ENCODE peak calls at places on chromosomes 4 and X, in six cellular contexts. Z, E, L, F, X and U are unnamed samples.

GRCh38 chr4:30714408-30715031 is 5.6 kb upstream of the PCDH7 start:
- DNase-seq in Z (no peak), F (peak), X (no peak), L (peak), E (peak), U (peak)

GRCh38 chr4:76703123-76703490 is 194.8 kb downstream of the SOWAHB start:
- DNase-seq in Z (no peak), L (no peak), F (no peak), E (no peak), X (no peak), U (no peak)

GRCh38 chr4:40377462-40378385 is 42.6 kb downstream of the CHRNA9 start:
- DNase-seq in X (no peak), F (no peak), Z (no peak), L (no peak), E (no peak), U (peak)

GRCh38 chrX:44874481-44875184 is 1.6 kb downstream of the KDM6A start:
- DNase-seq in E (peak), L (no peak), F (peak), Z (no peak), X (no peak), U (no peak)

GRCh38 chr4:163681208-163681821 is 186.8 kb downstream of the TMA16 start:
- DNase-seq in E (peak), F (peak), X (no peak), L (peak), Z (no peak), U (peak)

GRCh38 chr4:143411527-143412480 is 75.1 kb downstream of the GAB1 start:
- DNase-seq in Z (no peak), L (no peak), X (no peak), F (no peak), E (no peak), U (no peak)

GRCh38 chr4:1543976-1544375 is 137.7 kb upstream of the NKX1-1 start:
- DNase-seq in E (no peak), X (no peak), L (no peak), Z (no peak), F (no peak), U (no peak)

GRCh38 chr4:188657365-188657764 is 518.1 kb downstream of the TRIML1 start:
- DNase-seq in F (no peak), X (no peak), Z (no peak), L (no peak), E (no peak), U (no peak)

GRCh38 chr4:41661447-41662076 is 87.0 kb downstream of the PHOX2B start:
- DNase-seq in L (peak), F (peak), Z (no peak), E (peak), X (no peak), U (peak)

GRCh38 chrX:45745479-45745878 is 544.8 kb upstream of the DIPK2B start:
- DNase-seq in Z (no peak), L (no peak), X (no peak), F (no peak), E (no peak), U (no peak)

GRCh38 chrX:134013092-134013497 is 27.7 kb upstream of the GPC3 start:
- DNase-seq in F (no peak), E (no peak), X (no peak), Z (no peak), L (no peak), U (no peak)

GRCh38 chrX:20720954-20721626 is 454.4 kb upstream of the RPS6KA3 start:
- DNase-seq in L (no peak), Z (no peak), F (no peak), X (no peak), E (no peak), U (no peak)

GRCh38 chrX:56798866-56799864 is 70.1 kb downstream of the NBDY start:
- DNase-seq in X (no peak), Z (no peak), L (peak), E (no peak), F (peak), U (no peak)

GRCh38 chr4:83252782-83253405 is 31.7 kb downstream of the COQ2 start:
- DNase-seq in L (peak), E (peak), F (peak), Z (no peak), X (peak), U (peak)

GRCh38 chr4:110619401-110620247 is 3.3 kb downstream of the PITX2 start:
- DNase-seq in X (no peak), L (no peak), F (no peak), E (no peak), Z (no peak), U (no peak)

GRCh38 chrX:115592997-115593734 is 32.2 kb downstream of the PLS3 start:
- DNase-seq in L (no peak), E (no peak), Z (no peak), F (no peak), X (no peak), U (no peak)

GRCh38 chrX:113594504-113594903 is 753.9 kb upstream of the AMOT start:
- DNase-seq in Z (no peak), F (no peak), X (no peak), L (no peak), E (no peak), U (no peak)

GRCh38 chr4:102174800-102175199 is 170.5 kb downstream of the SLC39A8 start:
- DNase-seq in F (no peak), Z (no peak), E (no peak), L (no peak), X (no peak), U (no peak)

GRCh38 chr4:41731569-41731968 is 17.0 kb downstream of the PHOX2B start:
- DNase-seq in L (no peak), X (no peak), E (no peak), F (no peak), Z (no peak), U (no peak)

GRCh38 chr4:81631958-81632439 is 160.3 kb upstream of the RASGEF1B start:
- DNase-seq in L (peak), X (no peak), Z (no peak), E (no peak), F (no peak), U (peak)

GRCh38 chrX:4706961-4707360 is 993.5 kb upstream of the PRKX start:
- DNase-seq in F (no peak), E (no peak), L (no peak), X (no peak), Z (no peak), U (no peak)

GRCh38 chrX:4710618-4711433 is 997.4 kb upstream of the PRKX start:
- DNase-seq in X (no peak), F (no peak), Z (peak), L (peak), E (peak), U (peak)

GRCh38 chrX:4708970-4709760 is 995.7 kb upstream of the PRKX start:
- DNase-seq in X (no peak), E (no peak), Z (no peak), F (no peak), L (no peak), U (no peak)
- TF ChIP-seq GABPA in X (no peak), E (no peak), Z (no peak), F (no peak), L (no peak), U (no peak)

DNA sequence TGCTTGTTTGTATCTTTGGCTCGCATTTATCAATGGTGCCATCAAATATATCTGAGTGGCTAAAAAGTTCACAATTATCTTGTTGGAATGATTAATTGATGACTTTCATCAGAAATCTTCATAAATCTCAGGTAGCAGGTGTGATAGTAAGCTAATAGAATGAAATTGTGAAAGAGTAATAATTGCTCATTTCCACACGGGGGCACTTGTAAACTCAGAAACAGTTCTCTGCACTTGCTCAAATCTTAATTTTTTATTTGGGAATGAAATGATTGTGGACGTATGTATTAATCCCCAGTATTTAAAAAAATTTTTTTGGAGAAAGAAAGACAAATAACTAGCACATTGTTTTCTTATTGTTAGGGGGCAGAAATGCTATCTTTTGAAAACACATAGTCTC is 132.8 kb downstream of the DTHD1 start:
- DNase-seq in L (no peak), E (no peak), F (no peak), Z (no peak), X (no peak), U (no peak)
- TF ChIP-seq CTCF in L (peak), E (no peak), F (peak), Z (peak), X (peak), U (peak)

GRCh38 chr4:34178476-34178875 is 2065.8 kb downstream of the ARAP2 start:
- DNase-seq in L (no peak), X (no peak), Z (no peak), E (no peak), F (no peak), U (no peak)

GRCh38 chr4:34181311-34181808 is 2063.0 kb downstream of the ARAP2 start:
- DNase-seq in F (no peak), X (no peak), L (no peak), Z (no peak), E (no peak), U (no peak)

GRCh38 chr4:34182346-34182745 is 2062.0 kb downstream of the ARAP2 start:
- DNase-seq in X (no peak), F (no peak), L (no peak), E (no peak), Z (no peak), U (no peak)

GRCh38 chr4:34183916-34184315 is 2060.4 kb downstream of the ARAP2 start:
- DNase-seq in F (no peak), L (no peak), E (no peak), Z (no peak), X (no peak), U (no peak)

DNA sequence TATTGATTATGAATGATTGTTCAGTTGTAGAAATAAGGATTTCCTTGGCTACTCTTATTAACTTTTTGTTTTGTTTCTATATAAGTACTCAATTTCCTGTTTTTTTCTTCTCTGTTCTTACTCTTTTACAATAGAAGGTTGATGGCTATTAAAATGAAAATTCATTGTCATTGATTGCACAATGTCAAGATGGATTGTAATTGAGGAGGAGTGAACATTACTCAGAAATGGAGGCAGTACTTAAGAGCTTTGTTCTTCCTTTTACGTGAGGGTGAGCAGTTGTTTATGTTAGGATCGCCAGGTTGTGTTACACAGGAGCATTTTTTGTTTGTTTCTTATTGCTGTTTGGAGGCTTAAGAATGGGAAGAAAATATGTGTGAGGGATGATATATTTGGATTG is 2062.4 kb downstream of the ARAP2 start:
- DNase-seq in L (no peak), E (no peak), F (no peak), Z (no peak), X (no peak), U (no peak)
- TF ChIP-seq GABPA in L (no peak), E (no peak), F (no peak), Z (no peak), X (no peak), U (no peak)

DNA sequence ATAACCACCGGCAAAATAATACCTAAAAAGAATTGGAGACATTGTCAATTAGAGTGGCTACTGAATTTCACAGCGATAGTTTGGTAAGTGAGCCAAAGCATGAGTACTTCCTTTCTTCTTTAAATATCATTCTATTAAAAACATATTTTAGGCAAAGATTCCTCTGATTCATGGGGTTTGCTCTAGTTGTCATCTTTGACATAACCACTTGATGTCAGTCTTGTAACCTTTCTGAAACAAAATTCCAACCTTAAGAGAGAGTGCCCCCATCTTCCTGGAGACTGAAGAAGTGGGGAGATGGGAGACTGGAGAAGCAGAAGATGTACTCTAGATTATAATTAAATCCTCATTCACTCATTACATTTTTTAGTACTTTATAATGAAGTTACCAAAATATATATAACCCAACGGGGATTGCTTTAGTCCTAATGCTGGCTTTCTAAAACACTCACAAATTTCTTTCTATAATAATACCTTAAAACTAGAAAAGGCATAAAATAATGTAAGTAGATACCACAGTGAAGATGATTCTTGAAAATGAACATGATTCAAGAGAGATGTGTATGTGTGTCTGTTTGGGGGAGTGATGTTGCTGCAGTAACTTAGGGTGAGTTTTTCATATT is 96.4 kb downstream of the EMCN start:
- DNase-seq in E (no peak), F (peak), X (no peak), Z (no peak), L (peak), U (no peak)
- TF ChIP-seq CTCF in E (no peak), F (peak), X (peak), Z (peak), L (peak), U (no peak)

GRCh38 chr4:117479673-117480072 is 394.3 kb upstream of the TRAM1L1 start:
- DNase-seq in F (no peak), X (no peak), L (no peak), Z (no peak), E (no peak), U (no peak)

GRCh38 chr4:117477925-117478324 is 392.5 kb upstream of the TRAM1L1 start:
- DNase-seq in L (no peak), F (no peak), X (no peak), Z (no peak), E (no peak), U (no peak)

GRCh38 chr4:117478702-117479101 is 393.3 kb upstream of the TRAM1L1 start:
- DNase-seq in F (no peak), E (no peak), L (no peak), Z (no peak), X (no peak), U (no peak)

GRCh38 chr4:117481742-117482141 is 396.4 kb upstream of the TRAM1L1 start:
- DNase-seq in L (no peak), X (no peak), E (no peak), Z (no peak), F (no peak), U (no peak)
- TF ChIP-seq GABPA in L (no peak), X (no peak), E (no peak), Z (no peak), F (no peak), U (no peak)